ENCODE peak calls at places on chromosomes 2 and 18, in nine cellular contexts. F is small intestine; I is activated CD4-positive, alpha-beta T cell treated with anti-CD3 and anti-CD28 coated beads, Interleukin-2, amount 10 ng/mL, durations not matched to agents 7 days and 5 days; Q is T-helper 17 cell; Y is PC-3; N is GF-D8; C is A549; O is pancreas; A is aorta. D is an unnamed sample.

GRCh38 chr18:74367905-74368304 is 52.3 kb downstream of the C18orf63 start:
- DNase-seq in F (no peak), I (no peak), Q (no peak), Y (no peak), N (no peak), C (no peak), O (no peak), A (no peak), D (no peak)

GRCh38 chr2:84953535-84953934 is 17.4 kb upstream of the KCMF1 start:
- DNase-seq in F (no peak), I (no peak), Q (no peak), Y (no peak), N (no peak), C (no peak), O (no peak), A (no peak), D (no peak)

GRCh38 chr2:89829828-89830227 is 1138.4 kb downstream of the RPIA start:
- DNase-seq in F (no peak), I (no peak), Q (no peak), Y (no peak), N (no peak), C (no peak), O (no peak), A (no peak), D (no peak)

GRCh38 chr2:74333175-74333574 is 10.0 kb downstream of the SLC4A5 start:
- DNase-seq in F (peak; percentile 42), I (peak; percentile 34), Q (no peak), Y (peak; percentile 46), N (no peak), C (peak; percentile 54), O (no peak), A (no peak), D (no peak)

GRCh38 chr18:66764225-66764624 is 160.3 kb upstream of the CDH19 start:
- DNase-seq in F (no peak), I (no peak), Q (no peak), Y (no peak), N (no peak), C (no peak), O (no peak), A (no peak), D (no peak)

GRCh38 chr18:36831139-36831538 is 2.2 kb downstream of the KIAA1328 start:
- DNase-seq in F (no peak), I (no peak), Q (no peak), Y (peak; percentile 39), N (no peak), C (no peak), O (no peak), A (no peak), D (no peak)

GRCh38 chr2:134225173-134225572 is 28.7 kb upstream of the MGAT5 start:
- DNase-seq in F (no peak), I (no peak), Q (no peak), Y (no peak), N (no peak), C (no peak), O (no peak), A (no peak), D (no peak)

GRCh38 chr2:28981016-28981441 is at the start of gene TOGARAM2:
- DNase-seq in F (no peak), I (no peak), Q (no peak), Y (no peak), N (no peak), C (no peak), O (no peak), A (no peak), D (no peak)

GRCh38 chr2:75462714-75463113 is 98.0 kb downstream of the EVA1A start:
- DNase-seq in F (no peak), I (no peak), Q (no peak), Y (no peak), N (no peak), C (no peak), O (no peak), A (no peak), D (no peak)

GRCh38 chr2:74554821-74555531 is 456 bp downstream of the DOK1 start:
- DNase-seq in F (peak; percentile 59), I (peak; percentile 37), Q (no peak), Y (no peak), N (no peak), C (no peak), O (peak; percentile 56), A (peak; percentile 86), D (peak; percentile 89)

GRCh38 chr18:8069708-8070107 is 502.6 kb downstream of the PTPRM start:
- DNase-seq in F (no peak), I (no peak), Q (no peak), Y (no peak), N (no peak), C (no peak), O (no peak), A (no peak), D (no peak)

GRCh38 chr18:76565238-76566173 is 70.5 kb upstream of the ZNF516 start:
- DNase-seq in F (peak; percentile 37), I (no peak), Q (no peak), Y (peak; percentile 70), N (peak; percentile 56), C (peak; percentile 34), O (peak; percentile 69), A (peak; percentile 87), D (no peak)

GRCh38 chr18:30694773-30695172 is 347.8 kb downstream of the DSC3 start:
- DNase-seq in F (no peak), I (no peak), Q (no peak), Y (no peak), N (no peak), C (no peak), O (no peak), A (no peak), D (no peak)

GRCh38 chr2:47566207-47566858 is 163.4 kb downstream of the MSH2 start:
- DNase-seq in F (no peak), I (no peak), Q (no peak), Y (no peak), N (no peak), C (no peak), O (no peak), A (no peak), D (no peak)

GRCh38 chr18:8615397-8616025 is 6.3 kb downstream of the RAB12 start:
- DNase-seq in F (no peak), I (no peak), Q (no peak), Y (peak; percentile 92), N (peak; percentile 58), C (peak; percentile 43), O (no peak), A (no peak), D (no peak)

GRCh38 chr2:84924173-84925106 is 19.0 kb downstream of the TMSB10 start:
- DNase-seq in F (peak; percentile 83), I (peak; percentile 79), Q (no peak), Y (peak; percentile 63), N (no peak), C (peak; percentile 97), O (no peak), A (no peak), D (no peak)

GRCh38 chr2:122390406-122390805 is 635.0 kb downstream of the TSN start:
- DNase-seq in F (peak; percentile 9), I (no peak), Q (no peak), Y (peak; percentile 53), N (no peak), C (no peak), O (no peak), A (no peak), D (no peak)

GRCh38 chr2:232854082-232854481 is 16.0 kb upstream of the SNORC start:
- DNase-seq in F (peak; percentile 50), I (no peak), Q (no peak), Y (peak; percentile 19), N (no peak), C (peak; percentile 84), O (no peak), A (no peak), D (no peak)

GRCh38 chr2:189350515-189351209 is 90.6 kb upstream of the WDR75 start:
- DNase-seq in F (no peak), I (no peak), Q (no peak), Y (peak; percentile 69), N (no peak), C (no peak), O (peak; percentile 24), A (no peak), D (no peak)

GRCh38 chr2:47354817-47355653 is 47.9 kb upstream of the MSH2 start:
- DNase-seq in F (peak; percentile 97), I (no peak), Q (no peak), Y (no peak), N (no peak), C (no peak), O (no peak), A (no peak), D (no peak)

GRCh38 chr2:83994767-83995166 is 464.3 kb downstream of the SUCLG1 start:
- DNase-seq in F (no peak), I (no peak), Q (no peak), Y (no peak), N (no peak), C (no peak), O (no peak), A (no peak), D (no peak)

GRCh38 chr2:18991177-18992168 is 366.9 kb downstream of the OSR1 start:
- DNase-seq in F (peak; percentile 67), I (no peak), Q (no peak), Y (peak; percentile 94), N (no peak), C (peak; percentile 86), O (peak; percentile 78), A (peak; percentile 74), D (no peak)

GRCh38 chr2:135052997-135053474 is 944 bp downstream of the RAB3GAP1 start:
- DNase-seq in F (peak; percentile 6), I (peak; percentile 33), Q (no peak), Y (no peak), N (no peak), C (no peak), O (no peak), A (no peak), D (no peak)

GRCh38 chr18:33184178-33184577 is 256.3 kb downstream of the CCDC178 start:
- DNase-seq in F (peak; percentile 20), I (no peak), Q (no peak), Y (peak; percentile 55), N (no peak), C (no peak), O (no peak), A (no peak), D (no peak)

GRCh38 chr2:138752231-138752956 is 27.8 kb downstream of the NXPH2 start:
- DNase-seq in F (no peak), I (no peak), Q (no peak), Y (peak; percentile 86), N (no peak), C (no peak), O (no peak), A (no peak), D (no peak)

GRCh38 chr18:26089247-26090129 is 925 bp downstream of the SS18 start:
- DNase-seq in F (peak; percentile 25), I (peak; percentile 12), Q (no peak), Y (peak; percentile 20), N (no peak), C (peak; percentile 35), O (no peak), A (no peak), D (no peak)

GRCh38 chr2:234716271-234716670 is 219.4 kb upstream of the ARL4C start:
- DNase-seq in F (no peak), I (no peak), Q (no peak), Y (no peak), N (no peak), C (no peak), O (no peak), A (no peak), D (no peak)

GRCh38 chr2:102620367-102620766 is 1.0 kb downstream of the SLC9A2 start:
- DNase-seq in F (peak; percentile 70), I (no peak), Q (no peak), Y (peak; percentile 55), N (no peak), C (peak; percentile 2), O (no peak), A (no peak), D (no peak)

D was measured in vagina.